ENCODE peak calls at places on chromosomes 16 and 17, in four cellular contexts. One of them, this sample, is unnamed.

GRCh38 chr17:44216173-44216572 is 3.3 kb downstream of the UBTF start:
- DNase-seq in fibroblast of the aortic adventitia: no peak
- DNase-seq in IMR-90: no peak
- DNase-seq in AG04450: no peak
- DNase-seq in this sample: no peak

GRCh38 chr16:23058576-23058975 is 90.7 kb downstream of the USP31 start:
- DNase-seq in IMR-90: no peak
- DNase-seq in fibroblast of the aortic adventitia: no peak
- DNase-seq in AG04450: no peak
- DNase-seq in this sample: no peak

GRCh38 chr17:32518856-32519768 is 32.3 kb downstream of the CDK5R1 start:
- DNase-seq in IMR-90: no peak
- DNase-seq in fibroblast of the aortic adventitia: no peak
- DNase-seq in AG04450: no peak
- DNase-seq in this sample: no peak

GRCh38 chr16:86585821-86586611 is 7.7 kb downstream of the FOXL1 start:
- DNase-seq in AG04450: peak
- DNase-seq in IMR-90: peak
- DNase-seq in fibroblast of the aortic adventitia: peak
- DNase-seq in this sample: no peak

GRCh38 chr17:5661486-5662125 is 77.3 kb upstream of the NLRP1 start:
- DNase-seq in AG04450: no peak
- DNase-seq in IMR-90: no peak
- DNase-seq in fibroblast of the aortic adventitia: no peak
- DNase-seq in this sample: no peak

GRCh38 chr16:86485746-86486145 is 24.6 kb upstream of the FOXF1 start:
- DNase-seq in IMR-90: no peak
- DNase-seq in AG04450: no peak
- DNase-seq in fibroblast of the aortic adventitia: no peak
- DNase-seq in this sample: no peak

GRCh38 chr17:3475812-3476686 is at the start of gene ASPA:
- DNase-seq in AG04450: no peak
- DNase-seq in fibroblast of the aortic adventitia: peak
- DNase-seq in IMR-90: peak
- DNase-seq in this sample: no peak

GRCh38 chr16:89602273-89602951 is 11.0 kb upstream of the DPEP1 start:
- DNase-seq in fibroblast of the aortic adventitia: peak
- DNase-seq in IMR-90: peak
- DNase-seq in AG04450: peak
- DNase-seq in this sample: peak

GRCh38 chr17:39867891-39868553 is at the start of gene ZPBP2:
- DNase-seq in IMR-90: no peak
- DNase-seq in AG04450: no peak
- DNase-seq in fibroblast of the aortic adventitia: no peak
- DNase-seq in this sample: no peak

GRCh38 chr17:39866013-39866730 is 1.8 kb upstream of the ZPBP2 start:
- DNase-seq in IMR-90: no peak
- DNase-seq in fibroblast of the aortic adventitia: no peak
- DNase-seq in AG04450: no peak
- DNase-seq in this sample: no peak

GRCh38 chr17:39868554-39868942 is 546 bp downstream of the ZPBP2 start:
- DNase-seq in IMR-90: no peak
- DNase-seq in fibroblast of the aortic adventitia: no peak
- DNase-seq in AG04450: no peak
- DNase-seq in this sample: no peak

GRCh38 chr17:39863918-39864746 is at the start of gene IKZF3:
- DNase-seq in fibroblast of the aortic adventitia: no peak
- DNase-seq in IMR-90: peak
- DNase-seq in AG04450: no peak
- DNase-seq in this sample: no peak

DNA sequence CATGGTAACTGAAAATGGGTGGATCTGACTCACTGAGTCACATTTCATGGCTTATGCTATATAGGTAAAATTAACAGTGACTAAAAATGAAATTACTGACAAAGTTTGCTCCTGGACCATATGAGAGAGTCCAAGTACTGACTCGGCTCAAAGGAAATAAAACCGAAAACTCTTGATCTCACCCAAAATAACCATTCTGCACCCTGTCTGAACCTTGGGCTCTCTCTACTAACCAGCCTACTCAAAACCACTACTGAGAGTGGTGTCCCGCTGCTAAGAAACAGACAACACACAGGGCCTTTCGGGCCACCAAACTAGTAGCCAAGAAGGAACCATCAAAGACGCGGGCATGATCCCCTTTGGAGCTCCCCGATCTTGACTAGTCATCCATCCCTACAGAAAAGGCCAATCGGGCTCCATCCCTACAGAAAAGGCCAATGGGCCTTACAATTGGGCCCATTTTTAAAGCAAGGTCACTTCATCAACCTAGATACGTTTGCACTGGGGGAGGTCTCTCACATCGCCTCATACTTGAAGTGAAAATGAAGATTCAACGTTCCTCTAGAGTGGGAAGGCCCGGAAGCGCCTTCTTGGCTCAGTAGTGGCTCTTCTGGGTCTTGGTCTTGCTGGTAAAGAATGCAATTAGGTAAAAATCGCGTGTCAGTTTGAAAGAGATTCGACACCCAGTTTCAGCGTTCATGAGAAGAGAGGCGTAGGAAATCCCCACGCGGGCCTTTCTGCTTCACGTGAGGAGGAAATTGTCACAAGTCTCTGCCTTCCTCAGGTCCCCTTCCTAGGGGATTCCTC is 715 bp upstream of the ZPBP2 start:
- DNase-seq in AG04450: no peak
- DNase-seq in IMR-90: no peak
- DNase-seq in fibroblast of the aortic adventitia: no peak
- DNase-seq in this sample: no peak
- H3K4me3 ChIP-seq in AG04450: no peak
- H3K4me3 ChIP-seq in IMR-90: no peak
- H3K4me3 ChIP-seq in fibroblast of the aortic adventitia: no peak
- H3K4me3 ChIP-seq in this sample: no peak

GRCh38 chr16:24925163-24925562 is 79.4 kb downstream of the SLC5A11 start:
- DNase-seq in fibroblast of the aortic adventitia: no peak
- DNase-seq in AG04450: no peak
- DNase-seq in IMR-90: no peak
- DNase-seq in this sample: no peak
- H3K4me3 ChIP-seq in fibroblast of the aortic adventitia: no peak
- H3K4me3 ChIP-seq in AG04450: no peak
- H3K4me3 ChIP-seq in IMR-90: no peak
- H3K4me3 ChIP-seq in this sample: no peak

DNA sequence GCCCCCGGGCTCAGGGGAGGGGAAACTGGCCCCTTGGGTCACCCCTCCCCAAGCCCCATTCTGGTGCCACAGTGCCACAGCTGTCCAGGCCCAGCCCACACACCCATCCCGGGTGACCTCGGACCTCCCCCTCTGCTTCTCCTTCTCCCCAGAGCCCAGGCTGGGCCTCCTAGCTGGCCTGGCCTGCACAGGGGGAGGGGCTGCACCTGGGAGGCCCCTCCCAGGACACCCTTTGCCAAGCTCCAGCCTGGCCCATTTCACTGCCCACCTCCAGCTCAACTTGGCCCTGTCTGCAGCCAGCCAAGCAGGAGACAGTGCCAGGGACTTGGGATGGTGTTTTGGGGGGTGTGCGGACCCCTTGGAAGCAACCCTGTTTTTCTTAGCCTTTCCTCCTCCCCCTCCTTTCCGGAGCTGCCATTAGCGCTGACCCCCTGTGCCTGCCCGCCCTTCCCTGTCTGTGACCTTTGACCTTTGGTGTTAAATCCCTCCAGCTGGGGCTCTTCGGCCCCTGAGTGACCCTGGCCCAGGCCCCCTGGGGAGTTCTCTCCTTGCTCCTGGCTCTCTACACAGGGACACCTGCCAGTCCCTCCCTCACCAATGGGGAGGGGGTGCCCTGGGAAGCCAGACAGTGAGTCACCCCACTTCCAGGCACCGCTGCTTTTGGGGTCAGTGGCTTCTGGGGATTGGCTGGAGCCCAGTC is 1.8 kb downstream of the GLIS2 start:
- DNase-seq in IMR-90: no peak
- DNase-seq in fibroblast of the aortic adventitia: peak
- DNase-seq in AG04450: no peak
- DNase-seq in this sample: no peak
- H3K4me3 ChIP-seq in IMR-90: peak
- H3K4me3 ChIP-seq in fibroblast of the aortic adventitia: peak
- H3K4me3 ChIP-seq in AG04450: peak
- H3K4me3 ChIP-seq in this sample: peak

DNA sequence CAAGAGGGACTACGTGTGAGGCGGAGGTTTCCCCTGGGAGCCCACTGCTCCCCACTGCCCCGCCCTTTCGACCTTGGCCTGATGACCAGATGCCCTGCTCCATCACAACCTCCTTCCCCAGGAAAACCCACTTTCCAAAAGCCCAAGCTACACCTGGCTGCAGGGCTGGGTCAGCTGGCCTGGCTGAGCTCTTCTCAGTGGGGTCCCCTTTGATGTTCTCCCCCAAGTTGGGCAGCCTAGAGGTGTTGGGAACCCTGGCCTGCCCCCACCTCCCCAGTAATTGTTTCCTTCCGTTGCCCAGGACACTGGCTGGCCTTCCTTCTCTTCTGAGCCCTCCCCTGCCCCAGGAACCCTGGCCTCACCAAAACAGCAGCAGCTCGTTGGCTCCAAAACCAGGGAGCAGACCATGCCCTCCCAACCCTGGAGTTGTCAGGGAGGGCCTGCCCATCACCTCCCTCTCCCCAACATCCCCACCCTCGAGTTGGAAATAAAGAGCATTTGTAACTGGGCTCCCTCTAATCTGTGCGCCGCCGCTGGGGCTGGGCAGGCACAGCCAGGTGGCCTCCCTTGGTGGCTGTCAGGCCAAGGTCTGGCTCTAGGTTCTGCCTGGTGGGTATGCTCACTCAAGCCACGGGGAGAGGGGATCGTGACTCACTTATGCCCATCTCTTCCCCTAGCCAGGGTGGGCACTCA is 1.4 kb downstream of the CLDN9 start:
- DNase-seq in IMR-90: no peak
- DNase-seq in AG04450: no peak
- DNase-seq in fibroblast of the aortic adventitia: no peak
- DNase-seq in this sample: no peak
- H3K4me3 ChIP-seq in IMR-90: no peak
- H3K4me3 ChIP-seq in AG04450: no peak
- H3K4me3 ChIP-seq in fibroblast of the aortic adventitia: no peak
- H3K4me3 ChIP-seq in this sample: no peak

DNA sequence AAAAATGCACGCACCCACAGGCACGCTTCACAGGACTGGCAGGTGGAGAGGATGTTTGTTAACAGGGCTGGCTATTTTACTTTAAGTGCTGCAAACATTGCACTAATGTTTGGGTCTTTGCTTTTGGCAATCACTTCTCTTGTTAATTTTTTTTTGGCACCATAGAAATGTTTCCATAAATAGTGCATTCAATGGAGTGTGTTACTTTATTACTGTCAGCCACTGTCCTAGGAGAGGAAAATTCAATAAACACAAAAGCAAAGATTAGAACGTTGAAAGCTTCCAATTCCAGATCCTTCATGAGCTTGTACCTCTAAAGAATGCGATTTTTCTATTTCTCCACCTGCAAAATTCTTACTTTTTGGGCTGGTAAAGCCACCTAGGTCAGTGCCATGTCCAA is 743.5 kb downstream of the WWOX start:
- DNase-seq in AG04450: no peak
- DNase-seq in IMR-90: no peak
- DNase-seq in fibroblast of the aortic adventitia: no peak
- DNase-seq in this sample: no peak
- H3K4me3 ChIP-seq in AG04450: no peak
- H3K4me3 ChIP-seq in IMR-90: no peak
- H3K4me3 ChIP-seq in fibroblast of the aortic adventitia: no peak
- H3K4me3 ChIP-seq in this sample: no peak

GRCh38 chr17:50534222-50534978 is 1.9 kb downstream of the EPN3 start:
- DNase-seq in fibroblast of the aortic adventitia: no peak
- DNase-seq in IMR-90: no peak
- DNase-seq in AG04450: no peak
- DNase-seq in this sample: no peak
- H3K4me3 ChIP-seq in fibroblast of the aortic adventitia: no peak
- H3K4me3 ChIP-seq in IMR-90: no peak
- H3K4me3 ChIP-seq in AG04450: no peak
- H3K4me3 ChIP-seq in this sample: no peak

GRCh38 chr17:61397086-61397842 is 2.4 kb upstream of the TBX2 start:
- DNase-seq in fibroblast of the aortic adventitia: peak
- DNase-seq in IMR-90: peak
- DNase-seq in AG04450: no peak
- DNase-seq in this sample: no peak
- H3K4me3 ChIP-seq in fibroblast of the aortic adventitia: peak
- H3K4me3 ChIP-seq in IMR-90: peak
- H3K4me3 ChIP-seq in AG04450: peak
- H3K4me3 ChIP-seq in this sample: peak

DNA sequence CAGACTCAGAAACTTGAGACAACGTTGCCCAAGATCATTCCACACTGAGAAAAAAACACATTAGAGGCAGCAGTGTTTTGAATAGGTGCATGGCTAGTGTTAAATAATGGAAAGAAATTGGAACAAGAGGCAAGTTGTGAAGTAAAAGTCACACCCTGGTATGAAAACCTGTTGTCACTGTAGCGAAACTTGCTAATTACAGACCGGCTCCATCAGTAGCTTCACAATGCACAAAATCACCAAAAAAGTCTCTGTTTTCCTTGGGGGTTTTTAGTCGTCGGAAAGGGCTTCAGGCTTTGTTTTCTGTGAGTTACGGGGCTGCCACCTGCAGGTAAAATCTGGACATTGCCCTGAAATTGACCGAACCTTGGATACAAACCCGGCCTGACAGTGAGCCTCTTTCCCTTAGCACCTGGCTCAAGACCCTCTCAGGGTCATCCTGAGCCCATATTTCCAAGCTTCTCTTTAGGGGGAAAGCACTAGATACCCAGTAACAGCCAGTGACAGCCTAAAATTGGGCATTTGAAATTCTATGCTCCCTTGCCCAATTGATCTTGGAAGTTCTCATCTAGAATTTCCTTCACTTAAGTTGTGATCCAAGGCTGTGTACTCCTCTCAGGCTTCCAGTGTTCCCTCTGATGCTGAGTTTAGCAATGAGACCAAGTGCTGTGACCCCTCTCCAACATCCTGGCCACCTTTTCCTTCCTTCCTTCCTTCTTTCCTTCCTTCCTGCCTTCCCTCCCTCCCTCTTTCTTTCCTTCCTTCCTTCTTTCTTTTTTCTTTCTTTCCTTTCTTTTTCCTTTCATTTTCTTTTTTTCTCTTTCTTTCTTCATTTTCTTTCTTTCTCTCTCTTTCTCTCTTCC is 7.2 kb upstream of the GRB2 start:
- DNase-seq in fibroblast of the aortic adventitia: peak
- DNase-seq in AG04450: peak
- DNase-seq in IMR-90: peak
- DNase-seq in this sample: no peak
- H3K4me3 ChIP-seq in fibroblast of the aortic adventitia: no peak
- H3K4me3 ChIP-seq in AG04450: no peak
- H3K4me3 ChIP-seq in IMR-90: peak
- H3K4me3 ChIP-seq in this sample: no peak